ENCODE peak calls at places on chromosomes 2 and 18, in eight cellular contexts. Z, X, F, V, S, H, T and W are unnamed samples.

GRCh38 chr2:68992933-68993332 is 18.5 kb downstream of the GKN1 start:
- DNase-seq in Z (no peak), X (no peak), F (no peak), V (no peak), S (no peak), H (no peak), T (no peak), W (no peak)

GRCh38 chr2:226649871-226650660 is 149.6 kb downstream of the IRS1 start:
- DNase-seq in Z (no peak), X (peak), F (peak), V (peak), S (peak), H (no peak), T (peak), W (peak)

GRCh38 chr2:222871291-222871690 is 10.5 kb downstream of the ACSL3 start:
- DNase-seq in Z (no peak), X (no peak), F (peak), V (no peak), S (no peak), H (no peak), T (no peak), W (no peak)

GRCh38 chr2:100242416-100242815 is 79.9 kb downstream of the LONRF2 start:
- DNase-seq in Z (peak), X (no peak), F (peak), V (no peak), S (no peak), H (no peak), T (no peak), W (no peak)

GRCh38 chr18:3114456-3114855 is 101.5 kb upstream of the LPIN2 start:
- DNase-seq in Z (no peak), X (no peak), F (no peak), V (no peak), S (no peak), H (no peak), T (no peak), W (no peak)

GRCh38 chr2:216117566-216117965 is 8.4 kb downstream of the XRCC5 start:
- DNase-seq in Z (no peak), X (no peak), F (no peak), V (no peak), S (no peak), H (no peak), T (no peak), W (no peak)

GRCh38 chr2:108866041-108866440 is 79.5 kb downstream of the CCDC138 start:
- DNase-seq in Z (no peak), X (no peak), F (no peak), V (no peak), S (no peak), H (no peak), T (no peak), W (no peak)

GRCh38 chr2:23653326-23653725 is 268.3 kb downstream of the KLHL29 start:
- DNase-seq in Z (no peak), X (no peak), F (no peak), V (no peak), S (no peak), H (no peak), T (no peak), W (no peak)

GRCh38 chr2:233807966-233808892 is 30.1 kb downstream of the MROH2A start:
- DNase-seq in Z (no peak), X (no peak), F (no peak), V (no peak), S (no peak), H (no peak), T (no peak), W (no peak)

GRCh38 chr2:145157626-145158025 is 637.7 kb upstream of the ZEB2 start:
- DNase-seq in Z (no peak), X (no peak), F (no peak), V (no peak), S (no peak), H (no peak), T (no peak), W (no peak)

GRCh38 chr2:221337957-221338685 is 234.0 kb downstream of the EPHA4 start:
- DNase-seq in Z (no peak), X (no peak), F (no peak), V (no peak), S (no peak), H (no peak), T (no peak), W (no peak)

GRCh38 chr2:29443627-29444026 is 328.4 kb downstream of the CLIP4 start:
- DNase-seq in Z (peak), X (no peak), F (peak), V (no peak), S (no peak), H (no peak), T (no peak), W (peak)

GRCh38 chr2:6957910-6958615 is 40.9 kb downstream of the RNF144A start:
- DNase-seq in Z (peak), X (peak), F (no peak), V (no peak), S (no peak), H (no peak), T (no peak), W (no peak)

GRCh38 chr2:83168377-83168776 is 1290.7 kb downstream of the SUCLG1 start:
- DNase-seq in Z (no peak), X (no peak), F (no peak), V (no peak), S (no peak), H (no peak), T (no peak), W (no peak)

GRCh38 chr2:3450385-3451031 is 68.8 kb downstream of the ADI1 start:
- DNase-seq in Z (peak), X (no peak), F (no peak), V (no peak), S (no peak), H (no peak), T (no peak), W (no peak)
- H3K27ac ChIP-seq in Z (peak), X (no peak), F (no peak), V (no peak), S (no peak), H (no peak), T (no peak), W (no peak)

GRCh38 chr2:207624170-207625013 is 802 bp downstream of the METTL21A start:
- DNase-seq in Z (peak), X (peak), F (peak), V (peak), S (no peak), H (no peak), T (no peak), W (no peak)
- H3K27ac ChIP-seq in Z (peak), X (peak), F (peak), V (peak), S (peak), H (peak), T (peak), W (peak)

GRCh38 chr2:198957183-198957582 is 500.6 kb downstream of the SATB2 start:
- DNase-seq in Z (no peak), X (no peak), F (no peak), V (no peak), S (no peak), H (no peak), T (no peak), W (no peak)

GRCh38 chr2:198950813-198951212 is 506.9 kb downstream of the SATB2 start:
- DNase-seq in Z (no peak), X (no peak), F (no peak), V (no peak), S (no peak), H (no peak), T (no peak), W (no peak)

GRCh38 chr2:198953328-198953727 is 504.4 kb downstream of the SATB2 start:
- DNase-seq in Z (no peak), X (no peak), F (no peak), V (no peak), S (no peak), H (no peak), T (no peak), W (no peak)
- H3K27ac ChIP-seq in Z (no peak), X (no peak), F (no peak), V (no peak), S (no peak), H (no peak), T (no peak), W (no peak)

GRCh38 chr18:69071680-69072079 is 273.8 kb downstream of the CCDC102B start:
- DNase-seq in Z (no peak), X (no peak), F (no peak), V (no peak), S (no peak), H (no peak), T (no peak), W (no peak)

GRCh38 chr18:69064063-69064462 is 266.2 kb downstream of the CCDC102B start:
- DNase-seq in Z (no peak), X (no peak), F (no peak), V (no peak), S (no peak), H (no peak), T (no peak), W (no peak)

GRCh38 chr18:69067048-69067447 is 269.2 kb downstream of the CCDC102B start:
- DNase-seq in Z (no peak), X (no peak), F (no peak), V (no peak), S (no peak), H (no peak), T (no peak), W (no peak)
- H3K27ac ChIP-seq in Z (no peak), X (no peak), F (no peak), V (no peak), S (no peak), H (no peak), T (no peak), W (no peak)

DNA sequence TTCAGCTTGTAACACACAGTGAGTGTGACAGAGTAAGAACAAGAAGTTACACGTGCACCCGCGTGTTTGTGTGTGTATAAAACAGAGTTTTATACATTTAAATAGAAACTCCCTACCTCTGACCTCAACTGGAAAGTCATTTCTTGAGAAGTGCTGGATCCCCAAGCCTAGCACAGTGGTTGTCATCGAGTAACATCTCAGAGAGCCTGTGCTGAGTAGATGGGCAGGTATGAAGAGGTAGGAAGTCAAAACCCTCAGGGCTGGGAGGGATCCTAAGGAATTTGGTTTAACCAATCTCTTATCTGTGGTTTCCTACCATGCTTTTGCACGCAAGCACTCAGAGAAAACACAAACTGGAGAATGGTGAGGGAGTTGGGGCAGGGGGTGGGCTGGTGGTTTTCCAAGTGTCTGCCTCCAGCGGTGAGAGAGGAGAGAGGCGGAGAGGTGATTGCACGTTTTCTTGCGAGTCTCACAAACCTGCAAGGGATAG is 9.2 kb downstream of the ACOXL start:
- DNase-seq in Z (no peak), X (no peak), F (peak), V (no peak), S (no peak), H (no peak), T (no peak), W (no peak)
- H3K27ac ChIP-seq in Z (peak), X (no peak), F (no peak), V (no peak), S (no peak), H (no peak), T (no peak), W (no peak)

DNA sequence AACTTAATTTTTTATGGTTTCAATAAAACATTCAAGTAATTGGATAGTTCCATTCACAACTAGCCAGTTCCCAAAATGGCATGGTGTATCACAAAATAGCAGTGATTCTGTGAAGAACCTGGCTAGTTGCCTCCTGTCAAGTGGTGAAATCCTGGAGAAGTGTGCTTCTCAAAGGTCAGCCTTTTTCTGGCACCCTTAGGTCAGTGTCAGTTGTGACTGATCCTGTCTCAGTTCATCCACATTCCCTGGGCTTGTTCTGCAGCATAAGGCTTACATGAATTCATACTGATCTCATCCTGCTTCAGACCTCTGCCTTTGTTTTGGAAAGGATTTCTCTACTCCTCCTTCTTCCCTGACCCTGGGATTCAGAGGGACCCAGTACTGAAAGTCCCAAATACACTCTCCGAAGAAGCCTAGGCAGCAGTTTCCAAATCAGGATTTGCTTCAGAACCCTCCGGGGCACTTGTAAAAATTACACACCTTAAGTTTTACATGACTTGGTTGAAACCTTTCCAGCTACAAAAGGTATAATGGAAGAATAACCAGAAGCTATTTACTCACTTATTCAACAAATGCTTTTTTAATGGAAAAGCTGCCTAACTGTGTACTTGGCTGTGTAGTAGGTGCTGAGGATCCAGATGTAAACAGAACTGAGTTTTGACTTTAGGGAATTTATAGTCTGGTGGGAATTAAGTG is 11.0 kb downstream of the MAP3K20 start:
- DNase-seq in Z (no peak), X (peak), F (no peak), V (no peak), S (no peak), H (no peak), T (no peak), W (no peak)
- H3K27ac ChIP-seq in Z (peak), X (peak), F (no peak), V (peak), S (peak), H (no peak), T (no peak), W (peak)

GRCh38 chr18:78732273-78733210 is 247.1 kb upstream of the SALL3 start:
- DNase-seq in Z (no peak), X (no peak), F (no peak), V (no peak), S (no peak), H (no peak), T (no peak), W (no peak)
- H3K27ac ChIP-seq in Z (no peak), X (no peak), F (no peak), V (no peak), S (no peak), H (no peak), T (no peak), W (no peak)

GRCh38 chr2:53646788-53647187 is 120.8 kb upstream of the CHAC2 start:
- DNase-seq in Z (no peak), X (no peak), F (peak), V (no peak), S (no peak), H (no peak), T (no peak), W (no peak)
- H3K27ac ChIP-seq in Z (no peak), X (no peak), F (no peak), V (no peak), S (no peak), H (no peak), T (no peak), W (no peak)

GRCh38 chr2:43375746-43376522 is 149.5 kb upstream of the ZFP36L2 start:
- DNase-seq in Z (no peak), X (no peak), F (no peak), V (no peak), S (no peak), H (no peak), T (no peak), W (no peak)
- H3K27ac ChIP-seq in Z (peak), X (peak), F (no peak), V (peak), S (no peak), H (no peak), T (no peak), W (no peak)

DNA sequence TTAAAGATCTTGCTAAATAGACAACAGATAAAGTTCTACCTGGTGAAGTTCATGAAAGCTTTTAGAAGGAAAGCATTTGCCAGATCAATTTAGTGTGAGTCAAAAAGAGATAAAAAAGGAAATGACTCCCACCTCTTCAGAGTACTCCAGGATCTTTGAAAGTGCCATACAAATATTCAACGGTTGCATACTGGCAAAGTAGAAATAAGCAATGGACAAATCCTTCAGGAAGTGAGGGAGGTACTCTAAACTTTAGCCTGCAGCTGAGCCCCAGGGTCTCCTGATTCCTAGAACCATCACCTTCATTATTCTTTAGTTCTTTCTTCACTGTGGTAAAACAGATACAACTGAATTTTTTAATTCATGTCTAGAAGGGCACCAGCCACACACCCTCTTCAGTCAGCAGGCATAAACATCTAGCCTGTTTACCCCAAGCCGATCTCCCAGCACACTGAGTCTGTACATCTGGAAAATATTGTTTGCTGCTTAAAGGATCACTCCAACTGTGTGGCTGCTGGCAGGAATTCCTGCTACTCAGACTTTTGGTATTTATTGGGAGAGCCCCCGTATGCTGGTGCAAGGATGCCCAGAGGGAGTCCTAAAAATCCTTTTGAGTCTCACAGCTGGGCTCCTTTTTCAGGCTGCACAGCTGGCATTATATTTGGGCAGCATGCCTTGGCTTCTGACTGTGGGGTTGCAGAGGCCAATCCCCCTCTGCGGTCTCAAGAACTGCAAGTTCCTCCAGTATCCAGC is 72.3 kb upstream of the SESTD1 start:
- DNase-seq in Z (no peak), X (no peak), F (peak), V (no peak), S (no peak), H (no peak), T (no peak), W (no peak)
- H3K27ac ChIP-seq in Z (no peak), X (no peak), F (no peak), V (no peak), S (no peak), H (no peak), T (no peak), W (no peak)